ENCODE peak calls at places on chromosomes 13 and 19, in four cellular contexts. Y is colonic mucosa, A is A673, D is left ventricle myocardium inferior. W is an unnamed sample.

GRCh38 chr13:62387642-62388041 is 972.0 kb upstream of the PCDH20 start:
- DNase-seq in Y (no peak), A (peak; percentile 19), D (no peak), W (no peak)

GRCh38 chr13:30147380-30147779 is 160.0 kb downstream of the KATNAL1 start:
- DNase-seq in Y (no peak), A (no peak), D (no peak), W (no peak)

GRCh38 chr19:50843701-50844221 is 10.4 kb upstream of the KLK15 start:
- DNase-seq in Y (no peak), A (no peak), D (no peak), W (no peak)

GRCh38 chr13:113962386-113962785 is 11.5 kb downstream of the C13orf46 start:
- DNase-seq in Y (no peak), A (no peak), D (peak; percentile 5), W (no peak)

GRCh38 chr19:14363203-14364097 is 17.8 kb upstream of the ADGRE5 start:
- DNase-seq in Y (peak; percentile 71), A (peak; percentile 86), D (peak; percentile 86), W (peak; percentile 71)

GRCh38 chr19:32580901-32581703 is at the start of gene PDCD5:
- DNase-seq in Y (peak; percentile 97), A (peak; percentile 97), D (peak; percentile 98), W (peak; percentile 96)

GRCh38 chr19:31427857-31428256 is 78.6 kb upstream of the TSHZ3 start:
- DNase-seq in Y (no peak), A (no peak), D (no peak), W (no peak)

GRCh38 chr13:72029981-72030380 is 163.0 kb upstream of the DACH1 start:
- DNase-seq in Y (no peak), A (no peak), D (no peak), W (no peak)

GRCh38 chr13:22451345-22451744 is 729.4 kb upstream of the SGCG start:
- DNase-seq in Y (no peak), A (no peak), D (peak; percentile 37), W (no peak)

GRCh38 chr13:99351772-99352171 is 44.6 kb upstream of the GPR183 start:
- DNase-seq in Y (no peak), A (no peak), D (no peak), W (no peak)

GRCh38 chr13:65966991-65967451 is 1263.1 kb downstream of the PCDH9 start:
- DNase-seq in Y (no peak), A (peak; percentile 70), D (no peak), W (no peak)

GRCh38 chr19:1251233-1251502 is 2.8 kb downstream of the MIDN start:
- DNase-seq in Y (peak; percentile 81), A (peak; percentile 94), D (no peak), W (no peak)

GRCh38 chr13:105338773-105339172 is 1196.7 kb downstream of the EFNB2 start:
- DNase-seq in Y (no peak), A (no peak), D (no peak), W (no peak)

GRCh38 chr19:17109962-17110598 is 34.5 kb downstream of the MYO9B start:
- DNase-seq in Y (peak; percentile 53), A (no peak), D (peak; percentile 64), W (peak; percentile 88)

GRCh38 chr13:30882996-30883766 is 22.9 kb upstream of the MEDAG start:
- DNase-seq in Y (no peak), A (no peak), D (no peak), W (no peak)

GRCh38 chr13:27379694-27380596 is 44.5 kb upstream of the GTF3A start:
- DNase-seq in Y (peak; percentile 91), A (peak; percentile 60), D (peak; percentile 36), W (peak; percentile 89)

GRCh38 chr13:92963029-92963428 is 263.6 kb upstream of the GPC6 start:
- DNase-seq in Y (no peak), A (no peak), D (no peak), W (no peak)

GRCh38 chr13:60572003-60572792 is 175.2 kb downstream of the TDRD3 start:
- DNase-seq in Y (no peak), A (peak; percentile 92), D (no peak), W (no peak)

GRCh38 chr13:59494560-59494970 is 669.2 kb downstream of the DIAPH3 start:
- DNase-seq in Y (no peak), A (no peak), D (peak; percentile 30), W (no peak)

GRCh38 chr13:110034031-110034430 is 247.6 kb upstream of the IRS2 start:
- DNase-seq in Y (no peak), A (no peak), D (no peak), W (no peak)

GRCh38 chr13:73835138-73835721 is 299.0 kb downstream of the KLF12 start:
- DNase-seq in Y (no peak), A (peak; percentile 72), D (no peak), W (no peak)

GRCh38 chr13:28981530-28981929 is 161.4 kb downstream of the MTUS2 start:
- DNase-seq in Y (no peak), A (no peak), D (peak; percentile 58), W (no peak)

GRCh38 chr13:95547531-95548167 is 4.9 kb upstream of the CLDN10 start:
- DNase-seq in Y (no peak), A (no peak), D (no peak), W (no peak)

GRCh38 chr13:49759503-49759902 is 33.0 kb downstream of the KPNA3 start:
- DNase-seq in Y (no peak), A (peak; percentile 28), D (no peak), W (no peak)

GRCh38 chr19:13330285-13330684 is 176.0 kb downstream of the CACNA1A start:
- DNase-seq in Y (no peak), A (no peak), D (no peak), W (no peak)
- TF ChIP-seq CTCF in Y (no peak), A (no peak), D (no peak), W (no peak)

GRCh38 chr19:21850636-21851255 is 14.8 kb upstream of the ZNF43 start:
- DNase-seq in Y (no peak), A (no peak), D (no peak), W (no peak)
- H3K4me3 ChIP-seq in Y (peak overlapping the region; percentile 93), A (peak overlapping the region; percentile 58), D (peak overlapping the region; percentile 92), W (peak overlapping the region; percentile 83)

GRCh38 chr19:42121666-42122069 is 10.6 kb downstream of the POU2F2 start:
- DNase-seq in Y (peak; percentile 43), A (peak; percentile 57), D (peak; percentile 53), W (peak; percentile 88)

GRCh38 chr19:42121036-42121621 is 11.1 kb downstream of the POU2F2 start:
- DNase-seq in Y (no peak), A (no peak), D (no peak), W (no peak)

GRCh38 chr19:42124386-42124901 is 7.8 kb downstream of the POU2F2 start:
- DNase-seq in Y (no peak), A (no peak), D (no peak), W (no peak)

GRCh38 chr19:42123765-42124164 is 8.5 kb downstream of the POU2F2 start:
- DNase-seq in Y (no peak), A (no peak), D (no peak), W (no peak)

GRCh38 chr19:42122691-42123607 is 9.3 kb downstream of the POU2F2 start:
- DNase-seq in Y (no peak), A (no peak), D (no peak), W (no peak)
- TF ChIP-seq CTCF in Y (no peak), A (no peak), D (no peak), W (no peak)

GRCh38 chr19:39508629-39509028 is 6.3 kb upstream of the SELENOV start:
- DNase-seq in Y (no peak), A (no peak), D (no peak), W (no peak)

GRCh38 chr19:39506598-39506943 is 7.8 kb downstream of the DLL3 start:
- DNase-seq in Y (no peak), A (no peak), D (no peak), W (no peak)

GRCh38 chr19:39506944-39507714 is 7.8 kb upstream of the SELENOV start:
- DNase-seq in Y (peak; percentile 26), A (peak; percentile 85), D (no peak), W (no peak)

GRCh38 chr19:39509233-39509632 is 5.7 kb upstream of the SELENOV start:
- DNase-seq in Y (no peak), A (no peak), D (no peak), W (no peak)

GRCh38 chr19:39507715-39508364 is 7.1 kb upstream of the SELENOV start:
- DNase-seq in Y (no peak), A (no peak), D (no peak), W (no peak)
- H3K4me3 ChIP-seq in Y (peak overlapping the region; percentile 35), A (peak overlapping the region; percentile 45), D (peak overlapping the region; percentile 62), W (no peak overlapping the region)

GRCh38 chr19:41366089-41366488 is 2.1 kb upstream of the B9D2 start:
- DNase-seq in Y (no peak), A (no peak), D (no peak), W (no peak)
- TF ChIP-seq CTCF in Y (no peak), A (peak; percentile 31), D (no peak), W (no peak)